ENCODE peak calls at places on chromosome 14, in nine cellular contexts. One of them, this sample, is unnamed.

GRCh38 chr14:65238456-65238855 is 136.1 kb upstream of the MAX start:
- DNase-seq in ascending aorta: no peak
- DNase-seq in left ventricle myocardium inferior: no peak
- DNase-seq in HAP-1: no peak
- DNase-seq in CD8-positive, alpha-beta T cell: no peak
- DNase-seq in body of pancreas: no peak
- DNase-seq in adrenal gland: peak; percentile 73
- DNase-seq in A673: no peak
- DNase-seq in HCT116: no peak
- DNase-seq in this sample: no peak

GRCh38 chr14:91113829-91114078 is at the start of gene DGLUCY:
- DNase-seq in A673: peak; percentile 87
- DNase-seq in ascending aorta: peak; percentile 35
- DNase-seq in adrenal gland: peak; percentile 80
- DNase-seq in HCT116: no peak
- DNase-seq in CD8-positive, alpha-beta T cell: no peak
- DNase-seq in body of pancreas: peak; percentile 87
- DNase-seq in left ventricle myocardium inferior: peak; percentile 86
- DNase-seq in HAP-1: no peak
- DNase-seq in this sample: peak; percentile 94

GRCh38 chr14:53571990-53572389 is 384.6 kb downstream of the BMP4 start:
- DNase-seq in adrenal gland: no peak
- DNase-seq in HAP-1: peak; percentile 63
- DNase-seq in ascending aorta: no peak
- DNase-seq in HCT116: no peak
- DNase-seq in CD8-positive, alpha-beta T cell: no peak
- DNase-seq in A673: peak; percentile 12
- DNase-seq in body of pancreas: no peak
- DNase-seq in left ventricle myocardium inferior: no peak
- DNase-seq in this sample: no peak

GRCh38 chr14:30243805-30244204 is 315.2 kb upstream of the G2E3 start:
- DNase-seq in HCT116: no peak
- DNase-seq in left ventricle myocardium inferior: no peak
- DNase-seq in body of pancreas: no peak
- DNase-seq in HAP-1: no peak
- DNase-seq in adrenal gland: no peak
- DNase-seq in ascending aorta: no peak
- DNase-seq in A673: no peak
- DNase-seq in CD8-positive, alpha-beta T cell: no peak
- DNase-seq in this sample: no peak

GRCh38 chr14:31572955-31573354 is 11.8 kb downstream of the NUBPL start:
- DNase-seq in ascending aorta: no peak
- DNase-seq in A673: no peak
- DNase-seq in adrenal gland: no peak
- DNase-seq in body of pancreas: no peak
- DNase-seq in left ventricle myocardium inferior: no peak
- DNase-seq in HCT116: no peak
- DNase-seq in CD8-positive, alpha-beta T cell: no peak
- DNase-seq in HAP-1: no peak
- DNase-seq in this sample: no peak

GRCh38 chr14:33280646-33281045 is 342.0 kb downstream of the NPAS3 start:
- DNase-seq in CD8-positive, alpha-beta T cell: no peak
- DNase-seq in HAP-1: no peak
- DNase-seq in left ventricle myocardium inferior: no peak
- DNase-seq in A673: peak; percentile 69
- DNase-seq in ascending aorta: no peak
- DNase-seq in HCT116: no peak
- DNase-seq in adrenal gland: peak; percentile 6
- DNase-seq in body of pancreas: no peak
- DNase-seq in this sample: no peak

GRCh38 chr14:72786377-72787350 is 107.2 kb downstream of the DPF3 start:
- DNase-seq in HAP-1: no peak
- DNase-seq in A673: no peak
- DNase-seq in ascending aorta: no peak
- DNase-seq in body of pancreas: no peak
- DNase-seq in left ventricle myocardium inferior: no peak
- DNase-seq in adrenal gland: no peak
- DNase-seq in CD8-positive, alpha-beta T cell: no peak
- DNase-seq in HCT116: no peak
- DNase-seq in this sample: no peak

GRCh38 chr14:105485720-105486332 is 860 bp upstream of the CRIP1 start:
- DNase-seq in left ventricle myocardium inferior: peak; percentile 46
- DNase-seq in ascending aorta: no peak
- DNase-seq in CD8-positive, alpha-beta T cell: no peak
- DNase-seq in body of pancreas: peak; percentile 62
- DNase-seq in HCT116: no peak
- DNase-seq in HAP-1: peak; percentile 42
- DNase-seq in adrenal gland: no peak
- DNase-seq in A673: peak; percentile 64
- DNase-seq in this sample: peak; percentile 85

GRCh38 chr14:85934123-85934885 is 404.4 kb downstream of the FLRT2 start:
- DNase-seq in HAP-1: peak; percentile 20
- DNase-seq in left ventricle myocardium inferior: no peak
- DNase-seq in A673: no peak
- DNase-seq in CD8-positive, alpha-beta T cell: peak; percentile 37
- DNase-seq in ascending aorta: no peak
- DNase-seq in HCT116: no peak
- DNase-seq in adrenal gland: peak; percentile 19
- DNase-seq in body of pancreas: peak; percentile 12
- DNase-seq in this sample: peak; percentile 80

GRCh38 chr14:89681086-89682018 is 264.3 kb upstream of the FOXN3 start:
- DNase-seq in A673: no peak
- DNase-seq in CD8-positive, alpha-beta T cell: no peak
- DNase-seq in adrenal gland: peak; percentile 38
- DNase-seq in HCT116: no peak
- DNase-seq in ascending aorta: no peak
- DNase-seq in body of pancreas: no peak
- DNase-seq in left ventricle myocardium inferior: no peak
- DNase-seq in HAP-1: no peak
- DNase-seq in this sample: no peak

GRCh38 chr14:83632375-83632774 is 1897.6 kb upstream of the FLRT2 start:
- DNase-seq in ascending aorta: no peak
- DNase-seq in HCT116: no peak
- DNase-seq in A673: peak; percentile 33
- DNase-seq in body of pancreas: no peak
- DNase-seq in CD8-positive, alpha-beta T cell: no peak
- DNase-seq in left ventricle myocardium inferior: no peak
- DNase-seq in HAP-1: no peak
- DNase-seq in adrenal gland: no peak
- DNase-seq in this sample: no peak

DNA sequence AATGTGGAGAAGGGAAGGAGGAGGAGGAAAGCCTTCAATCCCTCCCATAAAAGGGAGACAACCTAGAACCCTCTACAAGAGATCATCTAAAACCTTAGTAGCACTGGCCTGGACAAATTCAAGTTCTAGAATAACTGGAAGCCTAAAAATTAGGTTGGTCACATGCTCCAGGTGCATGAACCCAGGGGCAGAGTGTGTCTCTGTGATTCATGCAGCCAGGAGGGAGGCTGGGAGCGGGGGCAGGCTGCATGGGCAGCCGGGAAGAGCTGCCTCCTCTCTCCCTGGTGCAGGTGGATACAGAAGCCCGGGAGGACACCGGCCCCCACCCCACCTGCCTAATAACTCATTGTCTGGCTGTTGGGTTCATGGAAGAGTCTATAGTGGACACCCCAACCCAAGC is 38.6 kb downstream of the CCDC85C start:
- DNase-seq in body of pancreas: no peak
- DNase-seq in adrenal gland: no peak
- DNase-seq in HCT116: no peak
- DNase-seq in ascending aorta: no peak
- DNase-seq in HAP-1: no peak
- DNase-seq in CD8-positive, alpha-beta T cell: no peak
- DNase-seq in left ventricle myocardium inferior: no peak
- DNase-seq in A673: no peak
- DNase-seq in this sample: no peak
- H3K4me1 ChIP-seq in body of pancreas: peaks cover 100% of the 10 kb centered on the region
- H3K4me1 ChIP-seq in adrenal gland: peaks cover 65% of the 10 kb centered on the region
- H3K4me1 ChIP-seq in HCT116: peaks cover 55% of the 10 kb centered on the region
- H3K4me1 ChIP-seq in ascending aorta: peaks cover 10% of the 10 kb centered on the region
- H3K4me1 ChIP-seq in HAP-1: peaks cover 15% of the 10 kb centered on the region
- H3K4me1 ChIP-seq in CD8-positive, alpha-beta T cell: no peaks in the 10 kb centered on the region
- H3K4me1 ChIP-seq in left ventricle myocardium inferior: peaks cover 100% of the 10 kb centered on the region
- H3K4me1 ChIP-seq in A673: peaks cover 12% of the 10 kb centered on the region
- H3K4me1 ChIP-seq in this sample: peaks cover 64% of the 10 kb centered on the region

GRCh38 chr14:69573841-69574265 is 818 bp downstream of the CCDC177 start:
- DNase-seq in ascending aorta: no peak
- DNase-seq in A673: peak; percentile 66
- DNase-seq in HAP-1: peak; percentile 83
- DNase-seq in adrenal gland: no peak
- DNase-seq in CD8-positive, alpha-beta T cell: no peak
- DNase-seq in left ventricle myocardium inferior: no peak
- DNase-seq in body of pancreas: no peak
- DNase-seq in HCT116: no peak
- DNase-seq in this sample: peak; percentile 83

GRCh38 chr14:69573205-69573840 is 1.3 kb downstream of the CCDC177 start:
- DNase-seq in HCT116: no peak
- DNase-seq in HAP-1: no peak
- DNase-seq in adrenal gland: no peak
- DNase-seq in ascending aorta: no peak
- DNase-seq in CD8-positive, alpha-beta T cell: no peak
- DNase-seq in left ventricle myocardium inferior: no peak
- DNase-seq in body of pancreas: no peak
- DNase-seq in A673: peak; percentile 41
- DNase-seq in this sample: no peak

GRCh38 chr14:69571879-69572633 is 2.6 kb downstream of the CCDC177 start:
- DNase-seq in HAP-1: peak; percentile 9
- DNase-seq in adrenal gland: peak; percentile 31
- DNase-seq in left ventricle myocardium inferior: no peak
- DNase-seq in CD8-positive, alpha-beta T cell: no peak
- DNase-seq in HCT116: no peak
- DNase-seq in ascending aorta: no peak
- DNase-seq in A673: peak; percentile 59
- DNase-seq in body of pancreas: peak; percentile 52
- DNase-seq in this sample: no peak

GRCh38 chr14:69571449-69571878 is 3.2 kb downstream of the CCDC177 start:
- DNase-seq in left ventricle myocardium inferior: no peak
- DNase-seq in ascending aorta: no peak
- DNase-seq in body of pancreas: no peak
- DNase-seq in HAP-1: no peak
- DNase-seq in CD8-positive, alpha-beta T cell: no peak
- DNase-seq in A673: no peak
- DNase-seq in adrenal gland: no peak
- DNase-seq in HCT116: no peak
- DNase-seq in this sample: no peak

DNA sequence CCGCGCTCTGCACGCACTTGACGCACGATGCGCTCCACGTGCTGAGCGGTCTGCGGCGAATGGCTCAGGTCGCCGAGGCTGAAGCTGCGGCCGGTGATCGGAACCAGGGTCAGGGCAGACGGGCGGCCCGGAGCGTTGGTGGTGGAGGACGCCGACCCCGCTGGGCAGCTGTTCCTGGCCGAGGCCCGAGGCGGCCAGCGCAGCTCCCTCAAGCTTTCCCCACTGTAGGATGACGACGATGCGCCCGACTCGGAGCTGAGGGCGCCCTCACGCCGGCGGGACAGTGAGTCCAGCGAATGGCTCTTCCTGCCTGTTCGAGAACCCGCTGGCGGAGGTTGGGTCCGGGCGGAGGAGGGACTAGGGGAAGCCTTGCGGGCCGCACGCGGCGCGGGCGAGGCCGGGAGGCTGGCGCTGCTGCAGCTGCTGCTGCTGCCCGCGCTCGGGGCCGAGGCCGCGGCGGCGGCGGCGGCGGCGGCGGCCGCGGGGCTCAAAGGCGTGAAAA is 2.0 kb downstream of the CCDC177 start:
- DNase-seq in adrenal gland: no peak
- DNase-seq in CD8-positive, alpha-beta T cell: no peak
- DNase-seq in HCT116: no peak
- DNase-seq in HAP-1: no peak
- DNase-seq in A673: peak; percentile 27
- DNase-seq in body of pancreas: no peak
- DNase-seq in ascending aorta: no peak
- DNase-seq in left ventricle myocardium inferior: no peak
- DNase-seq in this sample: no peak
- H3K27me3 ChIP-seq in adrenal gland: peaks cover 68% of the 10 kb centered on the region
- H3K27me3 ChIP-seq in CD8-positive, alpha-beta T cell: peaks cover 15% of the 10 kb centered on the region
- H3K27me3 ChIP-seq in HCT116: peaks cover 11% of the 10 kb centered on the region
- H3K27me3 ChIP-seq in HAP-1: peaks cover 59% of the 10 kb centered on the region
- H3K27me3 ChIP-seq in A673: peaks cover 95% of the 10 kb centered on the region
- H3K27me3 ChIP-seq in body of pancreas: peaks cover 30% of the 10 kb centered on the region
- H3K27me3 ChIP-seq in ascending aorta: peaks cover 25% of the 10 kb centered on the region
- H3K27me3 ChIP-seq in left ventricle myocardium inferior: peaks cover 100% of the 10 kb centered on the region
- H3K27me3 ChIP-seq in this sample: no peaks in the 10 kb centered on the region

DNA sequence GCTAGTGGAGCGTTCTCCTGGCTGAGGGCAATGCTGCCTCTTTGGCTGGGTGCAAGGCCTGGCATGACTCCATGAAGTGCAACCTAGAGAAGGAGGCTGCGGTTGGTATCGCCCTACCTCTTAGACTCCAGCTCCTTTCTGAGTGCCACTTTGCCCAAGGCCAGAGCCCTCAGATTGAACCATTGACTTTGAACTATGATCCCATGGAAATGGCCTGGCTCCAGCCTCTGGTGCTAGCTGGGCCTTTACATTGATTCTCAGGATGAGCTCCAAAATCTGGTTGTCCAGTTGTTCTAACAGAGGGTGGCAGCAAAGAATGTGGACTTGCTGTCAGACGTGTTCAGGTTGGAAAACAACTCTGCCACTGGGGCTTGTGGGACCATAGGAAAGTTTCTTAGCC is 16.1 kb upstream of the SMOC1 start:
- DNase-seq in CD8-positive, alpha-beta T cell: no peak
- DNase-seq in ascending aorta: no peak
- DNase-seq in left ventricle myocardium inferior: no peak
- DNase-seq in body of pancreas: no peak
- DNase-seq in HCT116: no peak
- DNase-seq in HAP-1: no peak
- DNase-seq in A673: no peak
- DNase-seq in adrenal gland: no peak
- DNase-seq in this sample: no peak
- H3K36me3 ChIP-seq in CD8-positive, alpha-beta T cell: no peaks in the 10 kb centered on the region
- H3K36me3 ChIP-seq in ascending aorta: no peaks in the 10 kb centered on the region
- H3K36me3 ChIP-seq in left ventricle myocardium inferior: no peaks in the 10 kb centered on the region
- H3K36me3 ChIP-seq in body of pancreas: no peaks in the 10 kb centered on the region
- H3K36me3 ChIP-seq in HCT116: no peaks in the 10 kb centered on the region
- H3K36me3 ChIP-seq in HAP-1: no peaks in the 10 kb centered on the region
- H3K36me3 ChIP-seq in A673: no peaks in the 10 kb centered on the region
- H3K36me3 ChIP-seq in adrenal gland: no peaks in the 10 kb centered on the region
- H3K36me3 ChIP-seq in this sample: no peaks in the 10 kb centered on the region

DNA sequence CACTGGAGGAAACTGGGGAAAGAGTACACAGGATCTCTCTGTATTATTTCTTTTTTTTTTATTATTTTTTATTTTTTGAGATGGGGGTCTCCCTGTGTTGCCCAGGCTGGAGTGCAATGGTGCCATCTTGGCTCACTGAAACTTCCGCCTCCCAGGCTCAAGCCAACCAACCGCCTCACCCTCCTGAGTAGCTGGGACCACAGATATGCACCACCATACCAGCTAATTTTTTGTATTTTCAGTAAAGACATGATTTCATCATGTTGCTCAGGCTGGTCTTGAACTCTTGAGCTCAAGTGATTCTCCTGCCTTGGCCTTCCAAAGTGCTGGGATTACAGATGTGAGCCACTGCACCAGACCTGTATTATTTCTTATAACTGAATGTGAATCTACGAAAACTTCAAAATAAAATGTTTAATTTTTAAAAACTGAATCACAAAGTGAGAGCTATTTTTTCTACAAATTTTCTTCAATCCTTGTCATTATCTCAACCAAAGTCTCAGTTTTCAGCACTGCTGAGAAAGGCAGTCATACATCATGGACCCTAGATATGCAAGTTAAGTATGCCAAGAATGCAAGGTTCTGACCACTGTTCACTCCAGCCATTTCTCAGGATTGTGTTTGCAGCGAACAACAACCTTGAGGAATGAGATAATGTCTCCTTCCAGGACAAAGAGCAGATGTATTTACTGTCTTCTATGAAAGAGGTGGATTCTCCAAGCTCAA is 2.4 kb downstream of the EAPP start:
- DNase-seq in left ventricle myocardium inferior: no peak
- DNase-seq in A673: no peak
- DNase-seq in HAP-1: no peak
- DNase-seq in CD8-positive, alpha-beta T cell: no peak
- DNase-seq in HCT116: no peak
- DNase-seq in body of pancreas: no peak
- DNase-seq in ascending aorta: no peak
- DNase-seq in adrenal gland: no peak
- DNase-seq in this sample: no peak
- H3K4me1 ChIP-seq in left ventricle myocardium inferior: peaks cover 35% of the 10 kb centered on the region
- H3K4me1 ChIP-seq in A673: peaks cover 7% of the 10 kb centered on the region
- H3K4me1 ChIP-seq in HAP-1: peaks cover 4% of the 10 kb centered on the region
- H3K4me1 ChIP-seq in CD8-positive, alpha-beta T cell: peaks cover 16% of the 10 kb centered on the region
- H3K4me1 ChIP-seq in HCT116: peaks cover 6% of the 10 kb centered on the region
- H3K4me1 ChIP-seq in body of pancreas: peaks cover 21% of the 10 kb centered on the region
- H3K4me1 ChIP-seq in ascending aorta: peaks cover 3% of the 10 kb centered on the region
- H3K4me1 ChIP-seq in adrenal gland: peaks cover 17% of the 10 kb centered on the region
- H3K4me1 ChIP-seq in this sample: peaks cover 20% of the 10 kb centered on the region